ENCODE peak calls at places on chromosomes 16 and 17, in seven cellular contexts. B is mesendoderm, U is IMR-90, S is neuronal stem cell, C is mesenchymal stem cell, L is H9, A is H1. O is an unnamed sample.

GRCh38 chr16:31265329-31266245 is 5.8 kb downstream of the ITGAM start:
- DNase-seq in U (peak; percentile 60), B (peak; percentile 29), S (no peak), L (peak; percentile 60), A (peak; percentile 10), C (no peak), O (peak; percentile 81)

GRCh38 chr17:43344700-43345099 is 54.1 kb upstream of the ARL4D start:
- DNase-seq in L (no peak), S (no peak), U (no peak), C (no peak), B (no peak), A (no peak), O (no peak)

GRCh38 chr17:79023886-79024771 is at the start of gene C1QTNF1:
- DNase-seq in A (no peak), C (peak; percentile 60), L (peak; percentile 73), S (peak; percentile 44), U (peak; percentile 38), B (peak; percentile 61), O (peak; percentile 81)

GRCh38 chr16:9128346-9129342 is 37.2 kb downstream of the HAPSTR1 start:
- DNase-seq in C (no peak), B (no peak), U (no peak), L (no peak), S (no peak), A (no peak), O (no peak)

GRCh38 chr16:11361751-11362742 is 16.8 kb downstream of the RMI2 start:
- DNase-seq in S (no peak), U (no peak), C (no peak), A (no peak), B (no peak), L (no peak), O (no peak)

GRCh38 chr16:79601092-79601977 is 798 bp upstream of the MAF start:
- DNase-seq in L (peak; percentile 38), A (no peak), C (peak; percentile 73), B (peak; percentile 58), S (peak; percentile 45), U (no peak), O (peak; percentile 30)

GRCh38 chr17:68449021-68449739 is 8.1 kb downstream of the WIPI1 start:
- DNase-seq in C (no peak), A (no peak), S (no peak), L (no peak), U (no peak), B (no peak), O (peak; percentile 10)

GRCh38 chr16:70018254-70018653 is 67.1 kb downstream of the CLEC18A start:
- DNase-seq in L (peak; percentile 67), S (no peak), A (no peak), U (peak; percentile 2), B (peak; percentile 81), C (peak; percentile 28), O (peak; percentile 9)

GRCh38 chr17:31266042-31266441 is 31.0 kb downstream of the OMG start:
- DNase-seq in U (no peak), B (peak; percentile 45), S (no peak), C (peak; percentile 9), A (no peak), L (no peak), O (no peak)

GRCh38 chr17:56083475-56083874 is 69.8 kb upstream of the ANKFN1 start:
- DNase-seq in U (no peak), S (no peak), B (no peak), L (no peak), A (no peak), C (no peak), O (peak; percentile 38)

GRCh38 chr16:89471225-89471624 is 19.1 kb downstream of the ANKRD11 start:
- DNase-seq in L (no peak), S (no peak), B (peak; percentile 96), C (peak; percentile 85), A (no peak), U (peak; percentile 88), O (peak; percentile 88)

GRCh38 chr17:58521680-58522079 is 7.2 kb upstream of the MTMR4 start:
- DNase-seq in B (no peak), S (no peak), L (no peak), U (no peak), A (no peak), C (no peak), O (no peak)

GRCh38 chr17:40648326-40648968 is 829 bp upstream of the SMARCE1 start:
- DNase-seq in L (no peak), B (no peak), U (peak; percentile 19), A (no peak), S (peak; percentile 69), C (no peak), O (peak; percentile 10)

GRCh38 chr16:56332464-56333079 is 92.8 kb downstream of the AMFR start:
- DNase-seq in B (peak; percentile 85), C (peak; percentile 74), L (peak; percentile 93), U (peak; percentile 45), S (no peak), A (no peak), O (peak; percentile 80)

GRCh38 chr16:5776876-5777275 is 679.3 kb upstream of the EEF2KMT start:
- DNase-seq in L (no peak), U (no peak), C (no peak), B (no peak), S (no peak), A (no peak), O (no peak)

GRCh38 chr17:56178203-56178602 is 24.9 kb downstream of the ANKFN1 start:
- DNase-seq in A (no peak), B (no peak), U (no peak), S (no peak), C (no peak), L (no peak), O (no peak)

DNA sequence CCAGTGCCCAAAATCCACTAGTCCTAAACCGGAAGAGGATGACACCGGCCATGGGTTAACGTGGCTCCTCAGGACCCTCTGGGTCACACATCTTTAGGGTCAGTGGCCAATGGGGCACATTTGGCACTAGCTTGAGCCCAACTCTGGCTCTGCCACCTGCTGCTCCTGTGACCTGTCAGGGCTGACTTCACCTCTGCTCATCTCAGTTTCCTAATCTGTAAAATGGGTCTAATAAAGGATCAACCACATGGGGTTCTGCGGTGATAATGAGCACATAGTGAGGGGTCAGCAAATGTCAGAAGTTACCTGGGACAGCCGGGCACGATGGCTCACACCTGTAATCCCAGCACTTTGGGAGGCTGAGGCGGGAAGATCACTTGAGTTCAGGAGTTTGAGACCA is 18.4 kb downstream of the QPRT start:
- DNase-seq in L (no peak), S (no peak), A (no peak), C (no peak), B (no peak), U (no peak), O (no peak)
- H3K4ac ChIP-seq in L (no peak overlapping the region), S (no peak overlapping the region), A (no peak overlapping the region), C (no peak overlapping the region), B (no peak overlapping the region), U (no peak overlapping the region), O (no peak overlapping the region)

DNA sequence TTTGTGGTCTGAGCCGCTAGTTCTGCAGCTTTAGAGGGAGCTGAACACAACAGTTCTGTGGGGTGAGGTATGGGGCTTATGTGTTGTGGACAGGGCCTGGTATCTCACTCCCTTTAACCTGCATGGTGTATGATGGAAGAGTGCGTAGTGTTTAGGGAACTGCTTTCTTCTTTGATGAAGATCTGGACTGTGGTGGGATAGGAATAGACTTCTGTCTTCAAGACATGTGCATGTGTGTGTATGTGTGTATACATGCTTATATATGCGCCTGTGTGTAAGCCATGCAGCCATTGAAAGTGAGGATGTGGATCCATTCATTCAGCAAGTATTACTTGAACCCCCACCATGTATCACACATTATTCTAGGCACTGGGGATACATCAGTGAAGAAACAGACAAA is 114.8 kb upstream of the TMEM97 start:
- DNase-seq in C (no peak), B (no peak), L (no peak), S (no peak), U (no peak), A (no peak), O (no peak)
- H3K79me1 ChIP-seq in C (no peaks in the 10 kb centered on the region), B (no peaks in the 10 kb centered on the region), L (no peaks in the 10 kb centered on the region), S (peaks cover 2% of the 10 kb centered on the region), U (no peaks in the 10 kb centered on the region), A (no peaks in the 10 kb centered on the region), O (peaks cover 1% of the 10 kb centered on the region)

GRCh38 chr16:1743376-1744337 is 27.7 kb downstream of the NME3 start:
- DNase-seq in L (peak; percentile 27), A (no peak), C (no peak), S (no peak), B (no peak), U (no peak), O (no peak)
- H3K4ac ChIP-seq in L (no peak overlapping the region), A (no peak overlapping the region), C (no peak overlapping the region), S (no peak overlapping the region), B (no peak overlapping the region), U (no peak overlapping the region), O (no peak overlapping the region)

DNA sequence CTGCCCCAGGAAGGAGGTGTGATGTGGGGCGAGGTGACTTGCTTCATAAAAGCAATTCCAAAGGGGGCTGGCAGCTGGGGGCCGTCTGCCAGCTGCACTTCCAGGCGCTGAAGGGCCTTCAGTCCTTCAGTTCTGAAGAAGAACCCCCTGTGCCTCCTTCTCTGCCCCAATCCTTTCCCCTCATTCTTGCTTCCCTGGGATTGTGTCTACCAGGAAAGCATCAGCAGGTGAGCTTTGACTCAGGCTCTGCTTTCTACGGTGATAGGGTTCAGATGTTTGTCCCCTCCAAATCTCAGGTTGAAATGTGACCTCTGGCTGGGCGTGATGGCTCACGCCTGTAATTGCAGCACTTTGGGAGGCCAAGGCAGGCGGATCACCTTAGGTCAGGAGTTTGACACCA is 52.5 kb upstream of the NKD1 start:
- DNase-seq in B (no peak), A (no peak), U (no peak), L (no peak), S (no peak), C (no peak), O (no peak)
- H3K79me1 ChIP-seq in B (no peaks in the 10 kb centered on the region), A (no peaks in the 10 kb centered on the region), U (no peaks in the 10 kb centered on the region), L (no peaks in the 10 kb centered on the region), S (no peaks in the 10 kb centered on the region), C (no peaks in the 10 kb centered on the region), O (no peaks in the 10 kb centered on the region)

DNA sequence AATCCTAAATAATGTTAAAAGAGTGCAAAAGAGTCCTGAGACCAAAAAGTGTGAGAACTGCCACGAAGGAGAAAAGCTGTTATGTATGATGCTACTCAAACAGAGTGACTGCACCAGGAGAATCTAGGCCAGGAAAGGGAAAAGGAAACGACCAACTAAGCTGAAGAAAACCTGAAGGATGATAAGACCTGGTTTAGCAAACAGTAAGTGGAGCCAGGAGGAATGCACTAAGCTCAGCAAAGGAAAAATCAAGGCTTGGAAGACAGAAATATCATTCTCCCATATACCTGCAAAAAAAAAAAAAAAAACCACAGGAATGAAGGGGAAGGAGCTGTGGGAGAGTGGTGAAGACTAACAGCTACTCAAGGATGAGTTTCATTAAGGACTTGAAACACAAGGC is 21.1 kb downstream of the CMC2 start:
- DNase-seq in U (no peak), C (no peak), S (no peak), B (peak; percentile 24), A (no peak), L (no peak), O (no peak)
- H3K4ac ChIP-seq in U (no peak overlapping the region), C (no peak overlapping the region), S (no peak overlapping the region), B (no peak overlapping the region), A (no peak overlapping the region), L (no peak overlapping the region), O (no peak overlapping the region)

GRCh38 chr16:68377221-68377620 is 66.4 kb downstream of the PRMT7 start:
- DNase-seq in B (no peak), C (no peak), A (no peak), U (no peak), L (no peak), S (no peak), O (no peak)
- H3K79me1 ChIP-seq in B (no peaks in the 10 kb centered on the region), C (no peaks in the 10 kb centered on the region), A (no peaks in the 10 kb centered on the region), U (no peaks in the 10 kb centered on the region), L (no peaks in the 10 kb centered on the region), S (no peaks in the 10 kb centered on the region), O (no peaks in the 10 kb centered on the region)

GRCh38 chr17:2911755-2912111 is 115.5 kb downstream of the RAP1GAP2 start:
- DNase-seq in A (no peak), L (no peak), C (no peak), S (no peak), B (no peak), U (no peak), O (no peak)
- H3K4ac ChIP-seq in A (no peak overlapping the region), L (no peak overlapping the region), C (no peak overlapping the region), S (no peak overlapping the region), B (no peak overlapping the region), U (no peak overlapping the region), O (no peak overlapping the region)

GRCh38 chr17:47929218-47930000 is 12.0 kb upstream of the PNPO start:
- DNase-seq in B (no peak), L (no peak), S (no peak), A (no peak), C (no peak), U (no peak), O (no peak)
- H3K79me1 ChIP-seq in B (no peaks in the 10 kb centered on the region), L (no peaks in the 10 kb centered on the region), S (no peaks in the 10 kb centered on the region), A (no peaks in the 10 kb centered on the region), C (no peaks in the 10 kb centered on the region), U (no peaks in the 10 kb centered on the region), O (no peaks in the 10 kb centered on the region)

O was measured in trophoblast cell.